ENCODE peak calls at places on chromosomes 6 and 20, in nine cellular contexts. G, I, O, Y, U, Z, W, M and K are unnamed samples.

GRCh38 chr6:2037230-2037926 is 208.0 kb downstream of the GMDS start:
- DNase-seq in G (no peak), I (no peak), O (peak), Y (no peak), U (peak), Z (peak), W (no peak), M (no peak), K (no peak)

GRCh38 chr6:35392111-35392702 is 49.8 kb downstream of the PPARD start:
- DNase-seq in G (peak), I (no peak), O (peak), Y (no peak), U (no peak), Z (no peak), W (no peak), M (no peak), K (peak)

GRCh38 chr6:116536216-116536621 is 9.3 kb downstream of the TRAPPC3L start:
- DNase-seq in G (peak), I (peak), O (peak), Y (peak), U (peak), Z (peak), W (peak), M (peak), K (no peak)

GRCh38 chr6:147167576-147168461 is 36.4 kb upstream of the STXBP5 start:
- DNase-seq in G (no peak), I (no peak), O (peak), Y (no peak), U (no peak), Z (no peak), W (peak), M (no peak), K (no peak)

GRCh38 chr6:34791842-34792604 is at the start of gene BLTP3A:
- DNase-seq in G (peak), I (peak), O (peak), Y (peak), U (peak), Z (peak), W (peak), M (peak), K (peak)

GRCh38 chr20:64050261-64051032 is 1.0 kb upstream of the SOX18 start:
- DNase-seq in G (no peak), I (no peak), O (no peak), Y (no peak), U (no peak), Z (no peak), W (no peak), M (no peak), K (no peak)

GRCh38 chr20:56257604-56258003 is 9.1 kb downstream of the MC3R start:
- DNase-seq in G (no peak), I (no peak), O (no peak), Y (no peak), U (no peak), Z (no peak), W (no peak), M (no peak), K (no peak)

GRCh38 chr6:43377710-43378229 is 8.3 kb upstream of the ZNF318 start:
- DNase-seq in G (no peak), I (no peak), O (no peak), Y (no peak), U (no peak), Z (no peak), W (no peak), M (no peak), K (no peak)

GRCh38 chr6:7042056-7042653 is 65.6 kb upstream of the RREB1 start:
- DNase-seq in G (no peak), I (no peak), O (peak), Y (no peak), U (no peak), Z (peak), W (no peak), M (no peak), K (peak)

GRCh38 chr20:36591854-36592641 is 13.5 kb upstream of the RAB5IF start:
- DNase-seq in G (peak), I (no peak), O (no peak), Y (no peak), U (peak), Z (peak), W (no peak), M (no peak), K (no peak)

GRCh38 chr6:20013485-20013884 is 176.3 kb downstream of the ID4 start:
- DNase-seq in G (no peak), I (no peak), O (no peak), Y (no peak), U (no peak), Z (no peak), W (no peak), M (no peak), K (no peak)

GRCh38 chr20:61608275-61609085 is 356.4 kb downstream of the CDH4 start:
- DNase-seq in G (peak), I (no peak), O (peak), Y (peak), U (peak), Z (peak), W (no peak), M (peak), K (no peak)

GRCh38 chr20:2245637-2246036 is 50.2 kb upstream of the TGM3 start:
- DNase-seq in G (no peak), I (no peak), O (no peak), Y (no peak), U (no peak), Z (no peak), W (no peak), M (no peak), K (no peak)

GRCh38 chr20:49446808-49447207 is 35.7 kb downstream of the KCNB1 start:
- DNase-seq in G (no peak), I (no peak), O (peak), Y (peak), U (peak), Z (peak), W (no peak), M (peak), K (peak)

GRCh38 chr6:38176797-38177751 is 357.5 kb downstream of the ZFAND3 start:
- DNase-seq in G (no peak), I (no peak), O (no peak), Y (peak), U (no peak), Z (no peak), W (no peak), M (no peak), K (no peak)

GRCh38 chr6:43231735-43232450 is 2.6 kb upstream of the DNPH1 start:
- DNase-seq in G (no peak), I (no peak), O (no peak), Y (no peak), U (no peak), Z (no peak), W (no peak), M (no peak), K (no peak)

GRCh38 chr6:149887343-149887742 is 10.6 kb downstream of the RAET1E start:
- DNase-seq in G (peak), I (no peak), O (peak), Y (no peak), U (no peak), Z (peak), W (peak), M (no peak), K (no peak)

GRCh38 chr6:106569444-106569843 is 59.9 kb downstream of the RTN4IP1 start:
- DNase-seq in G (no peak), I (no peak), O (peak), Y (no peak), U (no peak), Z (no peak), W (no peak), M (no peak), K (no peak)

GRCh38 chr6:158620963-158621693 is 23.4 kb downstream of the DYNLT1 start:
- DNase-seq in G (no peak), I (peak), O (no peak), Y (no peak), U (no peak), Z (no peak), W (no peak), M (no peak), K (no peak)

GRCh38 chr20:1734269-1734858 is 76.8 kb upstream of the SIRPG start:
- DNase-seq in G (peak), I (peak), O (peak), Y (no peak), U (no peak), Z (peak), W (peak), M (no peak), K (no peak)

GRCh38 chr6:33441457-33441856 is 12.9 kb upstream of the ZBTB9 start:
- DNase-seq in G (no peak), I (no peak), O (no peak), Y (no peak), U (no peak), Z (no peak), W (no peak), M (no peak), K (no peak)

GRCh38 chr20:9068232-9068781 is 580 bp upstream of the PLCB4 start:
- DNase-seq in G (peak), I (no peak), O (peak), Y (peak), U (peak), Z (no peak), W (peak), M (peak), K (peak)

GRCh38 chr20:14992071-14992654 is 654.8 kb upstream of the FLRT3 start:
- DNase-seq in G (peak), I (no peak), O (peak), Y (no peak), U (no peak), Z (peak), W (peak), M (no peak), K (no peak)

GRCh38 chr6:136469154-136469553 is 81.1 kb downstream of the MAP7 start:
- DNase-seq in G (no peak), I (no peak), O (no peak), Y (no peak), U (no peak), Z (no peak), W (no peak), M (no peak), K (no peak)

GRCh38 chr20:61580958-61581824 is 329.1 kb downstream of the CDH4 start:
- DNase-seq in G (no peak), I (no peak), O (no peak), Y (no peak), U (no peak), Z (no peak), W (no peak), M (no peak), K (no peak)

GRCh38 chr6:140269766-140270165 is 895.3 kb upstream of the CITED2 start:
- DNase-seq in G (peak), I (no peak), O (peak), Y (no peak), U (no peak), Z (peak), W (no peak), M (no peak), K (no peak)

GRCh38 chr20:15875446-15875845 is 697.8 kb downstream of the KIF16B start:
- DNase-seq in G (no peak), I (no peak), O (no peak), Y (peak), U (no peak), Z (no peak), W (no peak), M (no peak), K (no peak)

GRCh38 chr20:64077876-64078551 is 1.3 kb downstream of the RGS19 start:
- DNase-seq in G (no peak), I (no peak), O (no peak), Y (no peak), U (no peak), Z (no peak), W (no peak), M (no peak), K (peak)

GRCh38 chr20:58852559-58853271 is at the start of gene GNAS:
- DNase-seq in G (peak), I (peak), O (peak), Y (peak), U (peak), Z (peak), W (peak), M (peak), K (peak)

GRCh38 chr20:16472045-16472872 is 101.0 kb downstream of the KIF16B start:
- DNase-seq in G (peak), I (no peak), O (peak), Y (no peak), U (no peak), Z (peak), W (no peak), M (no peak), K (no peak)

GRCh38 chr6:6808343-6808742 is 219.8 kb downstream of the LY86 start:
- DNase-seq in G (no peak), I (no peak), O (no peak), Y (no peak), U (no peak), Z (no peak), W (no peak), M (no peak), K (no peak)

GRCh38 chr6:84639396-84639795 is 125.0 kb downstream of the TBX18 start:
- DNase-seq in G (peak), I (no peak), O (no peak), Y (no peak), U (no peak), Z (no peak), W (no peak), M (no peak), K (no peak)

GRCh38 chr6:160253242-160253641 is 5.4 kb downstream of the SLC22A2 start:
- DNase-seq in G (no peak), I (no peak), O (no peak), Y (no peak), U (no peak), Z (no peak), W (no peak), M (no peak), K (no peak)

GRCh38 chr20:47311967-47312681 is 44.4 kb downstream of the ZMYND8 start:
- DNase-seq in G (no peak), I (no peak), O (no peak), Y (no peak), U (no peak), Z (no peak), W (no peak), M (no peak), K (no peak)

GRCh38 chr6:21856844-21857243 is 263.3 kb downstream of the SOX4 start:
- DNase-seq in G (peak), I (no peak), O (peak), Y (no peak), U (no peak), Z (peak), W (peak), M (no peak), K (no peak)

GRCh38 chr6:14512246-14512645 is 394.7 kb downstream of the CD83 start:
- DNase-seq in G (no peak), I (no peak), O (no peak), Y (no peak), U (no peak), Z (no peak), W (no peak), M (no peak), K (no peak)

GRCh38 chr6:14513726-14514125 is 396.2 kb downstream of the CD83 start:
- DNase-seq in G (no peak), I (no peak), O (peak), Y (no peak), U (no peak), Z (no peak), W (no peak), M (no peak), K (no peak)

GRCh38 chr6:14506656-14507242 is 389.2 kb downstream of the CD83 start:
- DNase-seq in G (no peak), I (no peak), O (no peak), Y (no peak), U (no peak), Z (no peak), W (no peak), M (no peak), K (no peak)

GRCh38 chr6:14511192-14511591 is 393.6 kb downstream of the CD83 start:
- DNase-seq in G (no peak), I (no peak), O (no peak), Y (no peak), U (no peak), Z (no peak), W (no peak), M (no peak), K (no peak)

DNA sequence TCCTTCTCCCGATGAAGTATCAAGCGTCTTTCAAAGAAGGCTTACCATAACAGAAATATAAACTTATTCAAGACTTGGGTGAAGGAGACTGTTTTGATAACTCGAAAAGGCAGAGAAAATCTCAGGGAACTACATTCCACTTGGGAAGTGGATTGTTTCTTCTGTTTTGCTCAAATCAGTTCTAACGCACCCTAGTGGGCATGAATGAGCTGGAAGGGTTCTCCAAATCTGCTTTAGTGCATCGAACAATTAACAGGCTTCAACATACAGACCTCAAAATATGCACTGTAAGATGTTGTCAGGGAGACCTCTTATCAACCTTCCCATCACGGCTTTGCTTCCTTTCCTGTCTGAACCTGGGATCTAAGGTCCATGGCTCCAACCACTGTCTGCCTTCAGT is 392.5 kb downstream of the CD83 start:
- DNase-seq in G (no peak), I (no peak), O (no peak), Y (no peak), U (no peak), Z (no peak), W (no peak), M (no peak), K (no peak)
- TF ChIP-seq CTCF in G (no peak), I (no peak), O (peak), Y (no peak), U (no peak), Z (no peak), W (peak), M (no peak), K (no peak)

GRCh38 chr6:167766986-167767714 is 59.6 kb upstream of the AFDN start:
- DNase-seq in G (no peak), I (no peak), O (no peak), Y (no peak), U (peak), Z (no peak), W (no peak), M (no peak), K (no peak)
- TF ChIP-seq CTCF in G (no peak), I (no peak), O (no peak), Y (no peak), U (no peak), Z (no peak), W (no peak), M (no peak), K (no peak)

GRCh38 chr20:17771206-17772004 is 71.6 kb downstream of the BANF2 start:
- DNase-seq in G (no peak), I (no peak), O (no peak), Y (no peak), U (peak), Z (no peak), W (no peak), M (no peak), K (no peak)
- TF ChIP-seq CTCF in G (no peak), I (no peak), O (no peak), Y (no peak), U (no peak), Z (no peak), W (no peak), M (no peak), K (no peak)

DNA sequence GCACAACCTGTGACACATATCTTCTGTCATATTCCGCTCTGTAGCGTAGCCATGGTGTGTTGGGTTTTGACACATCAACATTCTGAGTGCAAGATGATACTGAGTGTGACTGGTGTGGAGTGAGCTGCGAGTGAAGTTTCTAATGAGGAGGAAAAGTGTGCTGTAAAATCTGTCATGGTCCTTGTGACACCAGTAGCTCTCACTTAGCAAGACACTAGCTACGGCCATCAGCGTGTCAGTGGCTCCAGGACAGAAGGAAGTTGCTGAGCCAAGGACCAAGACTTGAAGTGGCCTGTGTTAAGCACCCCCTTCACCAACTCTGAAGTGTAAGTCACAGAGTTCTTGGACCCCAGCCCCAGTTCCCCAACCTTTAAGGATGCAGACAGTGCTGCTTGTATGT is 72.1 kb downstream of the TSHZ2 start:
- DNase-seq in G (no peak), I (no peak), O (no peak), Y (no peak), U (no peak), Z (no peak), W (no peak), M (no peak), K (no peak)
- TF ChIP-seq CTCF in G (no peak), I (no peak), O (no peak), Y (no peak), U (no peak), Z (no peak), W (no peak), M (no peak), K (no peak)

GRCh38 chr6:73309534-73309783 is 44.6 kb downstream of the DPPA5 start:
- DNase-seq in G (no peak), I (no peak), O (no peak), Y (no peak), U (no peak), Z (no peak), W (no peak), M (no peak), K (no peak)

GRCh38 chr6:73314577-73315492 is 39.2 kb downstream of the DPPA5 start:
- DNase-seq in G (no peak), I (no peak), O (peak), Y (no peak), U (no peak), Z (no peak), W (no peak), M (no peak), K (no peak)

GRCh38 chr6:73309784-73310502 is 44.1 kb downstream of the DPPA5 start:
- DNase-seq in G (peak), I (peak), O (peak), Y (peak), U (peak), Z (peak), W (peak), M (peak), K (peak)

DNA sequence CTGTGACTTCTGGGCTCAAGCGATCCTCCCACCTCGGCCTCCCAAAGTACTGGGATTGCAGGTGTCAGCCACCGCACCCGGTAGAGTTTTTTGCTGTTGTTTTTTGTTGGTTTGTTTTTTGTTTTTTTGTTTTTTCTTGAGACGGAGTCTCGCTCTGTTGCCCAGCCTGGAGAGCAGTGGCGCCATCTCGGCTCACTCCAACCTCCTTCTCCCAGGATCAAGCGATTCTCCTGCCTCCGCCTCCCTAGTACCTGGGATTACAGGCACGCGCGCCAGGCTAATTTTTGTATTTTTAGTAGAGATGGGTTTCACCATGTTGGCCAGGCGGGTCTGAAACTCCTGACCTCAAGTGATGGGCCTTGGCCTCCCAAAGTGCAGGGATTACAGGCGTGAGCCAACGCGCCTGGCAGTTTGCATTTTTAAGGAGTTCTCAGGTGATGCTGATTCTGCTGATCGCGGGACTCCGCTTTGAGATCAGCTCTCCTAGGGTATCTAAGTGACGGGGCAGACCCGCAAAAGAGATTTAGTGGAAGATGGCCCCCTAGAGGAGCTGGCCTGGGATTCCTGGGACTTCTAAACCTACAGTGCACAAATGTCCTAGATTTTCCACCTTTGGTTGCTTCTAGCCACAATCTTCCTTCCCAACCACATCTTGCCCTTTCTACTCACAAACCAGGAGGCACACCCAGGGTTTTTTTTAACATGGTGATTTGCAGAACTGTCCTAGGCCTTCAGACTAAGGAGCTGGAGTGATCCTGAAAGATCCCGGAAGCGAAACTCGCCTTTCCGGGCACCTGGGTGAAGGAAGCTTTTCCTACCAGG is 45.2 kb downstream of the DPPA5 start:
- DNase-seq in G (peak), I (no peak), O (peak), Y (peak), U (peak), Z (peak), W (no peak), M (no peak), K (no peak)
- TF ChIP-seq CTCF in G (no peak), I (no peak), O (peak), Y (no peak), U (peak), Z (peak), W (peak), M (no peak), K (no peak)